ENCODE peak calls at places on chromosomes 4 and X, in six cellular contexts. S is Calu3, J is T-helper 1 cell, A is ovary, P is left ventricle myocardium inferior, H is aorta. D is an unnamed sample.

GRCh38 chr4:37601527-37601926 is 84.6 kb downstream of the RELL1 start:
- DNase-seq in S (peak; percentile 60), H (peak; percentile 64), P (no peak), J (no peak), A (no peak), D (no peak)

GRCh38 chrX:134676440-134676839 is 18.2 kb upstream of the PLAC1 start:
- DNase-seq in A (no peak), S (no peak), H (no peak), P (no peak), J (no peak), D (no peak)

GRCh38 chrX:40418413-40419195 is 162.2 kb upstream of the ATP6AP2 start:
- DNase-seq in J (no peak), H (no peak), P (no peak), A (no peak), S (peak; percentile 5), D (no peak)

GRCh38 chr4:21451032-21451431 is 497.5 kb downstream of the KCNIP4 start:
- DNase-seq in H (no peak), J (no peak), A (no peak), P (no peak), S (peak; percentile 6), D (no peak)

GRCh38 chr4:82797591-82798081 is 960 bp downstream of the SCD5 start:
- DNase-seq in J (no peak), S (peak; percentile 17), P (peak; percentile 25), H (peak; percentile 49), A (peak; percentile 32), D (no peak)

GRCh38 chr4:2811830-2812599 is 19.1 kb downstream of the SH3BP2 start:
- DNase-seq in S (no peak), P (peak; percentile 76), A (peak; percentile 50), H (peak; percentile 93), J (peak; percentile 40), D (peak; percentile 45)

GRCh38 chr4:7313361-7313811 is 121.0 kb downstream of the SORCS2 start:
- DNase-seq in H (no peak), A (peak; percentile 80), P (no peak), J (no peak), S (no peak), D (no peak)

GRCh38 chr4:64341711-64342110 is 67.5 kb downstream of the TECRL start:
- DNase-seq in H (no peak), A (no peak), S (no peak), P (peak; percentile 78), J (no peak), D (no peak)

GRCh38 chr4:184344899-184345572 is 127.4 kb upstream of the ENPP6 start:
- DNase-seq in J (no peak), H (no peak), S (no peak), A (no peak), P (no peak), D (no peak)

GRCh38 chr4:139922625-139923024 is 231.4 kb downstream of the MAML3 start:
- DNase-seq in P (no peak), H (no peak), A (no peak), J (no peak), S (no peak), D (no peak)

GRCh38 chrX:40176979-40177430 is 79.2 kb upstream of the BCOR start:
- DNase-seq in J (no peak), H (peak; percentile 57), P (no peak), S (no peak), A (peak; percentile 41), D (peak; percentile 31)

GRCh38 chr4:139815646-139816601 is 150.3 kb downstream of the MGST2 start:
- DNase-seq in P (peak; percentile 25), A (peak; percentile 70), J (no peak), S (no peak), H (peak; percentile 55), D (no peak)

GRCh38 chr4:121408-122084 is 2.8 kb upstream of the ZNF718 start:
- DNase-seq in H (no peak), P (no peak), J (no peak), A (peak; percentile 25), S (no peak), D (no peak)

GRCh38 chr4:139085141-139085540 is 69.6 kb downstream of the NOCT start:
- DNase-seq in J (no peak), S (no peak), P (no peak), H (no peak), A (no peak), D (no peak)

GRCh38 chr4:152415980-152416379 is 119.9 kb downstream of the FBXW7 start:
- DNase-seq in A (no peak), H (no peak), P (no peak), J (no peak), S (no peak), D (no peak)

GRCh38 chr4:73538162-73538561 is 56.6 kb downstream of the AFM start:
- DNase-seq in J (no peak), P (no peak), A (no peak), S (no peak), H (no peak), D (no peak)

GRCh38 chr4:101282076-101282844 is 65.1 kb downstream of the PPP3CA start:
- DNase-seq in H (no peak), S (no peak), J (no peak), A (no peak), P (no peak), D (no peak)

GRCh38 chrX:57674861-57675260 is 5.2 kb downstream of the NLRP2B start:
- DNase-seq in H (no peak), S (no peak), J (no peak), P (no peak), A (no peak), D (no peak)

GRCh38 chrX:19156223-19156622 is 34.0 kb upstream of the ADGRG2 start:
- DNase-seq in P (no peak), S (no peak), J (no peak), A (no peak), H (no peak), D (no peak)

GRCh38 chr4:1080961-1081688 is 32.2 kb downstream of the RNF212 start:
- DNase-seq in A (no peak), P (no peak), H (no peak), S (no peak), J (no peak), D (no peak)

GRCh38 chr4:125314676-125315570 is at the start of gene FAT4:
- DNase-seq in H (peak; percentile 96), A (peak; percentile 97), J (no peak), P (peak; percentile 96), S (peak; percentile 89), D (peak; percentile 8)

GRCh38 chr4:73341454-73341853 is 62.6 kb upstream of the ALB start:
- DNase-seq in S (peak; percentile 35), J (no peak), H (no peak), A (peak; percentile 16), P (no peak), D (no peak)

GRCh38 chr4:168264903-168265302 is 53.6 kb downstream of the DDX60 start:
- DNase-seq in P (no peak), S (no peak), H (no peak), J (no peak), A (no peak), D (no peak)

GRCh38 chrX:9188117-9188516 is 154.2 kb upstream of the FAM9B start:
- DNase-seq in J (no peak), P (no peak), S (no peak), A (no peak), H (no peak), D (no peak)

GRCh38 chr4:187606581-187606980 is 389.0 kb upstream of the ZFP42 start:
- DNase-seq in A (no peak), P (no peak), J (no peak), S (peak; percentile 36), H (no peak), D (no peak)